ENCODE peak calls at places on chromosomes 3 and 15, in nine cellular contexts. One of them, this sample, is unnamed.

GRCh38 chr15:25714538-25714840 is 148.6 kb downstream of the ATP10A start:
- DNase-seq in T-helper 9 cell: no peak
- DNase-seq in AG04449: no peak
- DNase-seq in GM12865: no peak
- DNase-seq in A549: no peak
- DNase-seq in CD8-positive, alpha-beta memory T cell: no peak
- DNase-seq in stimulated activated CD8-positive, alpha-beta memory T cell treated with anti-CD3 and anti-CD28 coated beads, Interleukin-15, amount 100 ng/mL, for 24 hours: no peak
- DNase-seq in non-pigmented ciliary epithelial cell: no peak
- DNase-seq in effector memory CD4-positive, alpha-beta T cell: no peak
- DNase-seq in this sample: no peak

GRCh38 chr3:17412950-17413530 is 329.4 kb downstream of the TBC1D5 start:
- DNase-seq in T-helper 9 cell: no peak
- DNase-seq in AG04449: no peak
- DNase-seq in GM12865: peak; percentile 78
- DNase-seq in A549: peak; percentile 74
- DNase-seq in CD8-positive, alpha-beta memory T cell: peak; percentile 25
- DNase-seq in stimulated activated CD8-positive, alpha-beta memory T cell treated with anti-CD3 and anti-CD28 coated beads, Interleukin-15, amount 100 ng/mL, for 24 hours: no peak
- DNase-seq in non-pigmented ciliary epithelial cell: peak; percentile 31
- DNase-seq in effector memory CD4-positive, alpha-beta T cell: peak; percentile 2
- DNase-seq in this sample: no peak

GRCh38 chr15:89197503-89197971 is 23.8 kb downstream of the RLBP1 start:
- DNase-seq in T-helper 9 cell: no peak
- DNase-seq in AG04449: no peak
- DNase-seq in GM12865: no peak
- DNase-seq in A549: no peak
- DNase-seq in CD8-positive, alpha-beta memory T cell: no peak
- DNase-seq in stimulated activated CD8-positive, alpha-beta memory T cell treated with anti-CD3 and anti-CD28 coated beads, Interleukin-15, amount 100 ng/mL, for 24 hours: no peak
- DNase-seq in non-pigmented ciliary epithelial cell: no peak
- DNase-seq in effector memory CD4-positive, alpha-beta T cell: no peak
- DNase-seq in this sample: no peak

GRCh38 chr3:130411310-130411709 is 65.8 kb downstream of the COL6A5 start:
- DNase-seq in T-helper 9 cell: no peak
- DNase-seq in AG04449: no peak
- DNase-seq in GM12865: no peak
- DNase-seq in A549: no peak
- DNase-seq in CD8-positive, alpha-beta memory T cell: no peak
- DNase-seq in stimulated activated CD8-positive, alpha-beta memory T cell treated with anti-CD3 and anti-CD28 coated beads, Interleukin-15, amount 100 ng/mL, for 24 hours: no peak
- DNase-seq in non-pigmented ciliary epithelial cell: no peak
- DNase-seq in effector memory CD4-positive, alpha-beta T cell: no peak
- DNase-seq in this sample: no peak

GRCh38 chr3:25520926-25521559 is 93.0 kb downstream of the RARB start:
- DNase-seq in T-helper 9 cell: no peak
- DNase-seq in AG04449: no peak
- DNase-seq in GM12865: no peak
- DNase-seq in A549: no peak
- DNase-seq in CD8-positive, alpha-beta memory T cell: no peak
- DNase-seq in stimulated activated CD8-positive, alpha-beta memory T cell treated with anti-CD3 and anti-CD28 coated beads, Interleukin-15, amount 100 ng/mL, for 24 hours: no peak
- DNase-seq in non-pigmented ciliary epithelial cell: no peak
- DNase-seq in effector memory CD4-positive, alpha-beta T cell: no peak
- DNase-seq in this sample: no peak

GRCh38 chr3:46127503-46127902 is 80.6 kb downstream of the CCR1 start:
- DNase-seq in T-helper 9 cell: no peak
- DNase-seq in AG04449: peak; percentile 62
- DNase-seq in GM12865: no peak
- DNase-seq in A549: peak; percentile 13
- DNase-seq in CD8-positive, alpha-beta memory T cell: no peak
- DNase-seq in stimulated activated CD8-positive, alpha-beta memory T cell treated with anti-CD3 and anti-CD28 coated beads, Interleukin-15, amount 100 ng/mL, for 24 hours: no peak
- DNase-seq in non-pigmented ciliary epithelial cell: peak; percentile 78
- DNase-seq in effector memory CD4-positive, alpha-beta T cell: no peak
- DNase-seq in this sample: peak; percentile 21

GRCh38 chr3:149442845-149443544 is 31.5 kb upstream of the TM4SF4 start:
- DNase-seq in T-helper 9 cell: no peak
- DNase-seq in AG04449: peak; percentile 85
- DNase-seq in GM12865: no peak
- DNase-seq in A549: no peak
- DNase-seq in CD8-positive, alpha-beta memory T cell: no peak
- DNase-seq in stimulated activated CD8-positive, alpha-beta memory T cell treated with anti-CD3 and anti-CD28 coated beads, Interleukin-15, amount 100 ng/mL, for 24 hours: no peak
- DNase-seq in non-pigmented ciliary epithelial cell: peak; percentile 82
- DNase-seq in effector memory CD4-positive, alpha-beta T cell: no peak
- DNase-seq in this sample: no peak

GRCh38 chr15:67067930-67068542 is 2.6 kb downstream of the SMAD3 start:
- DNase-seq in T-helper 9 cell: no peak
- DNase-seq in AG04449: no peak
- DNase-seq in GM12865: peak; percentile 65
- DNase-seq in A549: no peak
- DNase-seq in CD8-positive, alpha-beta memory T cell: no peak
- DNase-seq in stimulated activated CD8-positive, alpha-beta memory T cell treated with anti-CD3 and anti-CD28 coated beads, Interleukin-15, amount 100 ng/mL, for 24 hours: no peak
- DNase-seq in non-pigmented ciliary epithelial cell: no peak
- DNase-seq in effector memory CD4-positive, alpha-beta T cell: no peak
- DNase-seq in this sample: no peak

GRCh38 chr3:27216955-27217552 is 152.1 kb downstream of the NEK10 start:
- DNase-seq in T-helper 9 cell: no peak
- DNase-seq in AG04449: peak; percentile 31
- DNase-seq in GM12865: no peak
- DNase-seq in A549: peak; percentile 17
- DNase-seq in CD8-positive, alpha-beta memory T cell: no peak
- DNase-seq in stimulated activated CD8-positive, alpha-beta memory T cell treated with anti-CD3 and anti-CD28 coated beads, Interleukin-15, amount 100 ng/mL, for 24 hours: no peak
- DNase-seq in non-pigmented ciliary epithelial cell: no peak
- DNase-seq in effector memory CD4-positive, alpha-beta T cell: no peak
- DNase-seq in this sample: no peak

GRCh38 chr15:75884041-75884440 is 19.6 kb upstream of the FBXO22 start:
- DNase-seq in T-helper 9 cell: no peak
- DNase-seq in AG04449: no peak
- DNase-seq in GM12865: no peak
- DNase-seq in A549: no peak
- DNase-seq in CD8-positive, alpha-beta memory T cell: no peak
- DNase-seq in stimulated activated CD8-positive, alpha-beta memory T cell treated with anti-CD3 and anti-CD28 coated beads, Interleukin-15, amount 100 ng/mL, for 24 hours: no peak
- DNase-seq in non-pigmented ciliary epithelial cell: no peak
- DNase-seq in effector memory CD4-positive, alpha-beta T cell: no peak
- DNase-seq in this sample: no peak

GRCh38 chr3:161035711-161036110 is 69.4 kb downstream of the B3GALNT1 start:
- DNase-seq in T-helper 9 cell: no peak
- DNase-seq in AG04449: peak; percentile 37
- DNase-seq in GM12865: no peak
- DNase-seq in A549: no peak
- DNase-seq in CD8-positive, alpha-beta memory T cell: no peak
- DNase-seq in stimulated activated CD8-positive, alpha-beta memory T cell treated with anti-CD3 and anti-CD28 coated beads, Interleukin-15, amount 100 ng/mL, for 24 hours: no peak
- DNase-seq in non-pigmented ciliary epithelial cell: peak; percentile 92
- DNase-seq in effector memory CD4-positive, alpha-beta T cell: no peak
- DNase-seq in this sample: no peak

GRCh38 chr3:69392850-69393249 is 7.0 kb upstream of the FRMD4B start:
- DNase-seq in T-helper 9 cell: no peak
- DNase-seq in AG04449: no peak
- DNase-seq in GM12865: no peak
- DNase-seq in A549: no peak
- DNase-seq in CD8-positive, alpha-beta memory T cell: no peak
- DNase-seq in stimulated activated CD8-positive, alpha-beta memory T cell treated with anti-CD3 and anti-CD28 coated beads, Interleukin-15, amount 100 ng/mL, for 24 hours: no peak
- DNase-seq in non-pigmented ciliary epithelial cell: no peak
- DNase-seq in effector memory CD4-positive, alpha-beta T cell: no peak
- DNase-seq in this sample: no peak

GRCh38 chr15:36501063-36501678 is 78.3 kb upstream of the CDIN1 start:
- DNase-seq in T-helper 9 cell: no peak
- DNase-seq in AG04449: peak; percentile 12
- DNase-seq in GM12865: peak; percentile 77
- DNase-seq in A549: peak; percentile 78
- DNase-seq in CD8-positive, alpha-beta memory T cell: no peak
- DNase-seq in stimulated activated CD8-positive, alpha-beta memory T cell treated with anti-CD3 and anti-CD28 coated beads, Interleukin-15, amount 100 ng/mL, for 24 hours: no peak
- DNase-seq in non-pigmented ciliary epithelial cell: peak; percentile 42
- DNase-seq in effector memory CD4-positive, alpha-beta T cell: no peak
- DNase-seq in this sample: no peak

GRCh38 chr3:52144034-52144795 is 10.0 kb downstream of the POC1A start:
- DNase-seq in T-helper 9 cell: peak; percentile 87
- DNase-seq in AG04449: peak; percentile 41
- DNase-seq in GM12865: peak; percentile 90
- DNase-seq in A549: peak; percentile 69
- DNase-seq in CD8-positive, alpha-beta memory T cell: peak; percentile 75
- DNase-seq in stimulated activated CD8-positive, alpha-beta memory T cell treated with anti-CD3 and anti-CD28 coated beads, Interleukin-15, amount 100 ng/mL, for 24 hours: peak; percentile 69
- DNase-seq in non-pigmented ciliary epithelial cell: peak; percentile 41
- DNase-seq in effector memory CD4-positive, alpha-beta T cell: peak; percentile 81
- DNase-seq in this sample: peak; percentile 62

GRCh38 chr3:23002846-23003800 is 200.0 kb upstream of the UBE2E2 start:
- DNase-seq in T-helper 9 cell: no peak
- DNase-seq in AG04449: no peak
- DNase-seq in GM12865: no peak
- DNase-seq in A549: no peak
- DNase-seq in CD8-positive, alpha-beta memory T cell: no peak
- DNase-seq in stimulated activated CD8-positive, alpha-beta memory T cell treated with anti-CD3 and anti-CD28 coated beads, Interleukin-15, amount 100 ng/mL, for 24 hours: no peak
- DNase-seq in non-pigmented ciliary epithelial cell: no peak
- DNase-seq in effector memory CD4-positive, alpha-beta T cell: no peak
- DNase-seq in this sample: no peak

GRCh38 chr15:58473720-58474119 is 41.9 kb downstream of the LIPC start:
- DNase-seq in T-helper 9 cell: no peak
- DNase-seq in AG04449: peak; percentile 72
- DNase-seq in GM12865: peak; percentile 74
- DNase-seq in A549: peak; percentile 71
- DNase-seq in CD8-positive, alpha-beta memory T cell: no peak
- DNase-seq in stimulated activated CD8-positive, alpha-beta memory T cell treated with anti-CD3 and anti-CD28 coated beads, Interleukin-15, amount 100 ng/mL, for 24 hours: no peak
- DNase-seq in non-pigmented ciliary epithelial cell: peak; percentile 82
- DNase-seq in effector memory CD4-positive, alpha-beta T cell: no peak
- DNase-seq in this sample: no peak

GRCh38 chr3:171970301-171970788 is 69.0 kb upstream of the FNDC3B start:
- DNase-seq in T-helper 9 cell: no peak
- DNase-seq in AG04449: no peak
- DNase-seq in GM12865: peak; percentile 18
- DNase-seq in A549: no peak
- DNase-seq in CD8-positive, alpha-beta memory T cell: no peak
- DNase-seq in stimulated activated CD8-positive, alpha-beta memory T cell treated with anti-CD3 and anti-CD28 coated beads, Interleukin-15, amount 100 ng/mL, for 24 hours: no peak
- DNase-seq in non-pigmented ciliary epithelial cell: no peak
- DNase-seq in effector memory CD4-positive, alpha-beta T cell: no peak
- DNase-seq in this sample: no peak

GRCh38 chr3:184748219-184749135 is 36.6 kb upstream of the MAGEF1 start:
- DNase-seq in T-helper 9 cell: no peak
- DNase-seq in AG04449: no peak
- DNase-seq in GM12865: peak; percentile 61
- DNase-seq in A549: peak; percentile 38
- DNase-seq in CD8-positive, alpha-beta memory T cell: no peak
- DNase-seq in stimulated activated CD8-positive, alpha-beta memory T cell treated with anti-CD3 and anti-CD28 coated beads, Interleukin-15, amount 100 ng/mL, for 24 hours: no peak
- DNase-seq in non-pigmented ciliary epithelial cell: no peak
- DNase-seq in effector memory CD4-positive, alpha-beta T cell: no peak
- DNase-seq in this sample: no peak

This sample was measured in MG63.